ENCODE peak calls at places on chromosomes 1 and 21, in four cellular contexts. E is ovary, J is heart left ventricle, V is lower lobe of right lung. Q is an unnamed sample.

GRCh38 chr21:32940079-32941014 is 85.4 kb upstream of the OLIG2 start:
- DNase-seq in E (no peak), J (peak; percentile 35), V (no peak), Q (no peak)

GRCh38 chr1:151324390-151324930 is 2.8 kb downstream of the PI4KB start:
- DNase-seq in E (no peak), J (no peak), V (no peak), Q (no peak)

GRCh38 chr1:235644693-235645305 is 4.8 kb downstream of the GNG4 start:
- DNase-seq in E (no peak), J (no peak), V (no peak), Q (no peak)

GRCh38 chr1:115810609-115811008 is 30.3 kb downstream of the NHLH2 start:
- DNase-seq in E (no peak), J (no peak), V (no peak), Q (no peak)

GRCh38 chr1:16248603-16249534 is 11.9 kb upstream of the CPLANE2 start:
- DNase-seq in E (peak; percentile 87), J (peak; percentile 89), V (peak; percentile 84), Q (peak; percentile 93)

GRCh38 chr1:5475572-5475971 is 516.7 kb downstream of the NPHP4 start:
- DNase-seq in E (no peak), J (no peak), V (no peak), Q (no peak)

GRCh38 chr21:34722684-34723300 is 54.0 kb downstream of the CLIC6 start:
- DNase-seq in E (no peak), J (no peak), V (no peak), Q (peak; percentile 86)

GRCh38 chr1:113903496-113904291 is 905 bp downstream of the AP4B1 start:
- DNase-seq in E (no peak), J (no peak), V (no peak), Q (no peak)

GRCh38 chr1:30523055-30524020 is 200.0 kb downstream of the MATN1 start:
- DNase-seq in E (no peak), J (peak; percentile 73), V (no peak), Q (no peak)

GRCh38 chr1:199113265-199113869 is 474.5 kb downstream of the PTPRC start:
- DNase-seq in E (no peak), J (peak; percentile 24), V (peak; percentile 59), Q (no peak)

GRCh38 chr1:241225741-241226140 is 131.3 kb downstream of the RGS7 start:
- DNase-seq in E (no peak), J (no peak), V (no peak), Q (no peak)

GRCh38 chr1:245322673-245323072 is 167.9 kb downstream of the KIF26B start:
- DNase-seq in E (no peak), J (no peak), V (no peak), Q (no peak)

GRCh38 chr1:185733818-185734709 is at the start of gene HMCN1:
- DNase-seq in E (peak; percentile 64), J (peak; percentile 83), V (peak; percentile 63), Q (peak; percentile 89)

GRCh38 chr21:33661146-33661545 is 18.8 kb downstream of the ITSN1 start:
- DNase-seq in E (no peak), J (no peak), V (no peak), Q (no peak)

GRCh38 chr1:223074901-223075300 is 68.1 kb downstream of the TLR5 start:
- DNase-seq in E (no peak), J (no peak), V (no peak), Q (no peak)

GRCh38 chr1:174976436-174977107 is 23.2 kb upstream of the CACYBP start:
- DNase-seq in E (no peak), J (no peak), V (no peak), Q (no peak)

GRCh38 chr1:217370757-217371156 is 260.1 kb downstream of the GPATCH2 start:
- DNase-seq in E (no peak), J (no peak), V (no peak), Q (peak; percentile 39)
- H3K27ac ChIP-seq in E (no peak overlapping the region), J (no peak overlapping the region), V (no peak overlapping the region), Q (no peak overlapping the region)

DNA sequence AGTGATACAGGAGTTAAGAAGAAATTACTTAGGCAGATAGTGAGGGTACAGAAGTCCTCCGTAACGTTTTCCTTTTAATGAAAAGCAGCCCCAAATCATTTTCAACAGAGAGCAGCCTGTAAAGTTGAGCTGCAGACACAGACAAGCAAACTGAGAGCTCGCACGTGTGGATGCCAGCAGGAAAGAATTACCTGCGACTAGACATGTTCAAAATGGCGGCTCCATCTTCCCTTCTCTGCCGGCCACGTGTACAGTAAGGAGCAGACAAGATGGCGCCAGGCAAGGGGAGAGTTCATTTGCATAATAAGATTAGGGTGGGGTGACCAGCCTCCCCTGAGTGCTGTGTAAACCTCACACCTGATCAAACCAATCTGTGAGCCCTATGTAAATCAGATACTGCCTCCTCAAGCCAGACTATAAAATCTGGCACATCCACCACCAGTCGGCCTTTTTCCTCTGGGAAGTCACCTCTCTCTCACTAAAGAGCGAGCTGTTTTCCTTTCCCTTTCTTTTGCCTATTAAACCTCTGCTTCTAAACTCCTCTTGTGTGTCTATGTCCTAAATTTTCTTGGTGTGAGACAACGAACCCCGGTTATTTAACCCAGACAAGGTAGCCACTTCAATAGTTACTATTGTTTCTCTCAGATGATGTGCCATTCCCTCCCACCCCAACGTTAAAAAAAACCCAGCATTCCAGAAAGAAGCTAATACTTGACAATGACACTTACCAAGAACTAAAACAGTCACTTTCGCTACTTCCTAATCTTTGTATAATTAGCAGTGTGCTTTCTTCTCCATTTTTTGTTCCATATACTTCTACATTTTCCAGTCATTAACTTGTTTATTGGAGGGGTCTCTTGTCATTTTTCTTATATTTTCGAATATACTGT is 27.4 kb downstream of the DUSP10 start:
- DNase-seq in E (no peak), J (no peak), V (no peak), Q (no peak)
- H3K4me3 ChIP-seq in E (no peak overlapping the region), J (no peak overlapping the region), V (no peak overlapping the region), Q (no peak overlapping the region)

GRCh38 chr1:100430368-100430767 is 78.1 kb downstream of the CDC14A start:
- DNase-seq in E (no peak), J (no peak), V (no peak), Q (no peak)

GRCh38 chr1:100428160-100428559 is 75.9 kb downstream of the CDC14A start:
- DNase-seq in E (no peak), J (no peak), V (no peak), Q (no peak)

GRCh38 chr1:100438789-100439188 is 86.5 kb downstream of the CDC14A start:
- DNase-seq in E (no peak), J (no peak), V (no peak), Q (no peak)

GRCh38 chr1:100438375-100438774 is 86.1 kb downstream of the CDC14A start:
- DNase-seq in E (no peak), J (no peak), V (no peak), Q (no peak)

GRCh38 chr1:100433563-100433962 is 81.3 kb downstream of the CDC14A start:
- DNase-seq in E (no peak), J (no peak), V (no peak), Q (no peak)
- H3K27ac ChIP-seq in E (no peak overlapping the region), J (no peak overlapping the region), V (no peak overlapping the region), Q (no peak overlapping the region)

DNA sequence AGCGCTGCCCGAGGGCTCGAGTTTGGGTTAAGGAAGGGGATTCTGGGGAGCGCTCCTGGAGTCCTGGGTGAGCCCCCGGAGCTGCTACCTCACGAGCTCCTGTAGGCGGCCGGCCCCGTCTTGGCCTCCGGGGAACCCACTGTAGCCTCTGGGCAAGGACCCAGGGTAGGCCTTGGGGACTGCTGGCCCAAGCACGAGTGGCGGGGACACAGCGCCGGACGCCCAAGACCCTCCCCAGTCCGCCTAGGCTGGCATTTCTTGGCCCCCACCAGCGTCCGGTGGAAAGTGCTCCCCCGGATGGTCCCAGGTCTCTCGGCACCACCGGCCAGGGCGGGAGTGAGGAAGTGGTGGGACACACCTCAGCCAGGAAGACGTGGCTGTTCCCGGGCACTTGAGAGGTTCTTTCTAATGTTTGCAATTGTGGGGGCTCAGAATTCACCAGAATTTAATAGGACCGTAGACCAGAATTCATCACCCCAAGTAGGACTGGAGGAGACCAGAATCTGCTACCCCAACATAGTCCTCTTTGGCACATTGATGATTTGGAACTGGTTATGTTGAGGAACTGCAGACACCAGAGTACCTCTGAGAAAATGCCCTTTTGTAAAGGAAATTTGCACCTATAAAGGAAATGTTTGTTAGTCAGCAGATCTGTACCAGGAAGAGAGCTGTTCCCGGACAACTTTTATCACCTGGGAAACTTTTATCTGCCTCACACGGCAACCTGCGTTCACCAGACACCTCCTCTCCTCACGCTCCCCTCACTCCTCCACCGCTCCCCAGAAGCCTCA is 652 bp upstream of the TMPRSS2 start:
- DNase-seq in E (no peak), J (no peak), V (no peak), Q (peak; percentile 75)
- H3K4me3 ChIP-seq in E (no peak overlapping the region), J (peak overlapping the region; percentile 30), V (peak overlapping the region; percentile 60), Q (no peak overlapping the region)

GRCh38 chr1:26983863-26984262 is 9.6 kb upstream of the TRNP1 start:
- DNase-seq in E (no peak), J (peak; percentile 2), V (no peak), Q (no peak)

GRCh38 chr1:26981146-26981846 is 12.2 kb upstream of the TRNP1 start:
- DNase-seq in E (no peak), J (no peak), V (no peak), Q (peak; percentile 23)

GRCh38 chr1:26984291-26984690 is 9.2 kb upstream of the TRNP1 start:
- DNase-seq in E (no peak), J (peak; percentile 4), V (no peak), Q (peak; percentile 2)

GRCh38 chr1:26991310-26992116 is 2.0 kb upstream of the TRNP1 start:
- DNase-seq in E (no peak), J (peak; percentile 7), V (no peak), Q (no peak)

GRCh38 chr1:26986658-26987057 is 6.8 kb upstream of the TRNP1 start:
- DNase-seq in E (no peak), J (peak; percentile 6), V (no peak), Q (peak; percentile 48)
- H3K27ac ChIP-seq in E (no peak overlapping the region), J (no peak overlapping the region), V (no peak overlapping the region), Q (no peak overlapping the region)

DNA sequence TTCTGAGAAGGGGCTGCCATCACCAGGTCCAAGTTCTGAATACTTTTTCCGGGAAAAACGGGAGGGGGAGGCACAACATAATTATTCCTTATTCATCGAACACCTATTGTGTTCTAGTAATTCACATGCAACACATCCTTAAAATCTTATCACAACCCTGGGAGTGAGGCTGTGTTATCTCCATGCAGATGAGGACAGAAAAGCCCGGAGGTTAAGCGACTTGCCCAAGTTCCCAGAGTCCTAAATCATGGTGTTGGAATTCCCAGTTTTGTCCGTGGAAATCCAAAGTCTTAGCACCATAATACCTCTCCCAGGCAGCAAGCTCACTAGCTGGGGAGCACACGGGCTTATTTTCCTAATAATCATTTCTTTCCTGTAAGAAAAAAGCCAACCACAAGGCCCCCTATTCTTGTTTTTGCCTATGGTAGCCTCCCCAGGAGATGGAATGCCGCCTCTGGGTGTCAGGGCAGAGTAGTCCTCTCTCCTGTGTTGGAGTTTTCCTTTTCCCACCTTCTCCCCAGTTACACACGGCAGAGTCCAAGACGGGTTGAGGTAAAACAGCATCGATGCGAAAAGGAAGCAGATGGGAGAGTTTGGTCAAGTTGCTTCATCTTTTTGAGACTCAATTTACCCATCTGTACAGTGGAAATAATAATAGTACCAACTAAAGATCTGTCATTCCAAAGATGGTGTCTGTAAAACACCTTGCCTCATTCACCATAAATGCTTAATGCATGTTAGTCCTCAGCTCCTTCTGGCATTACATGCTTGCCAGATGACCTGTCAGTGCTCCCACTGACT is 228.0 kb upstream of the TMEM51 start:
- DNase-seq in E (no peak), J (no peak), V (no peak), Q (no peak)
- H3K4me3 ChIP-seq in E (peak overlapping the region; percentile 67), J (peak overlapping the region; percentile 91), V (peak overlapping the region; percentile 76), Q (peak overlapping the region; percentile 73)

GRCh38 chr1:156253634-156254033 is 5.8 kb upstream of the PAQR6 start:
- DNase-seq in E (no peak), J (no peak), V (no peak), Q (no peak)
- H3K27ac ChIP-seq in E (no peak overlapping the region), J (no peak overlapping the region), V (no peak overlapping the region), Q (no peak overlapping the region)

Q was measured in kidney.